ENCODE peak calls at places on chromosomes 6 and 20, in six cellular contexts. F is CD8-positive, alpha-beta T cell; X is HCT116; P is fibroblast of lung; I is heart right ventricle; S is stomach. H is an unnamed sample.

GRCh38 chr6:75993236-75994162 is 79.0 kb downstream of the IMPG1 start:
- DNase-seq in S (no peak), I (no peak), X (no peak), F (no peak), P (no peak), H (no peak)

GRCh38 chr6:108751851-108752732 is 96.1 kb upstream of the ARMC2 start:
- DNase-seq in F (no peak), X (no peak), S (no peak), I (no peak), P (no peak), H (no peak)

GRCh38 chr6:72425003-72425681 is 196.7 kb upstream of the KCNQ5 start:
- DNase-seq in P (peak; percentile 97), I (no peak), F (no peak), X (no peak), S (no peak), H (no peak)

GRCh38 chr6:134535831-134536230 is 217.9 kb upstream of the SGK1 start:
- DNase-seq in P (peak; percentile 28), S (no peak), I (no peak), X (no peak), F (no peak), H (no peak)

GRCh38 chr6:90496617-90497016 is 90.3 kb downstream of the MAP3K7 start:
- DNase-seq in P (no peak), I (no peak), S (no peak), F (no peak), X (no peak), H (no peak)

GRCh38 chr6:45741437-45742166 is 274.1 kb downstream of the CLIC5 start:
- DNase-seq in S (peak; percentile 32), P (peak; percentile 36), X (no peak), I (no peak), F (no peak), H (peak; percentile 44)

GRCh38 chr6:97594834-97595233 is 311.8 kb upstream of the MMS22L start:
- DNase-seq in F (no peak), S (no peak), I (peak; percentile 52), P (peak; percentile 83), X (no peak), H (no peak)

GRCh38 chr20:59948828-59949720 is 8.9 kb downstream of the FAM217B start:
- DNase-seq in I (peak; percentile 40), F (no peak), P (peak; percentile 43), X (peak; percentile 29), S (no peak), H (no peak)

GRCh38 chr20:31260326-31260932 is 3.0 kb downstream of the DEFB115 start:
- DNase-seq in S (no peak), P (no peak), F (no peak), X (peak; percentile 33), I (no peak), H (no peak)

GRCh38 chr6:98927534-98927933 is 20.2 kb downstream of the FBXL4 start:
- DNase-seq in F (no peak), P (no peak), S (peak; percentile 49), X (no peak), I (peak; percentile 11), H (no peak)

GRCh38 chr20:48273843-48274242 is 488.6 kb upstream of the SULF2 start:
- DNase-seq in P (no peak), I (no peak), X (no peak), S (no peak), F (no peak), H (no peak)

GRCh38 chr6:45419574-45420082 is 41.9 kb upstream of the SUPT3H start:
- DNase-seq in X (peak; percentile 65), S (peak; percentile 66), P (peak; percentile 64), F (peak; percentile 57), I (peak; percentile 40), H (no peak)

GRCh38 chr6:41475164-41475563 is 71.0 kb upstream of the FOXP4 start:
- DNase-seq in I (no peak), P (no peak), S (no peak), F (no peak), X (no peak), H (no peak)
- H3K27ac ChIP-seq in I (no peak overlapping the region), P (no peak overlapping the region), S (no peak overlapping the region), F (no peak overlapping the region), X (no peak overlapping the region), H (no peak overlapping the region)

GRCh38 chr20:41178904-41179432 is 41.6 kb downstream of the PLCG1 start:
- DNase-seq in P (peak; percentile 18), X (no peak), S (peak; percentile 24), F (no peak), I (peak; percentile 56), H (peak; percentile 74)

GRCh38 chr20:41179961-41180360 is 42.6 kb downstream of the PLCG1 start:
- DNase-seq in F (no peak), X (no peak), S (no peak), P (no peak), I (peak; percentile 4), H (no peak)

GRCh38 chr20:41176711-41177552 is 39.6 kb downstream of the PLCG1 start:
- DNase-seq in X (no peak), P (no peak), F (no peak), S (peak; percentile 21), I (no peak), H (no peak)

GRCh38 chr20:41177636-41178035 is 40.3 kb downstream of the PLCG1 start:
- DNase-seq in S (peak; percentile 22), I (peak; percentile 72), F (no peak), P (peak; percentile 94), X (peak; percentile 8), H (peak; percentile 52)

GRCh38 chr20:41178495-41178894 is 41.2 kb downstream of the PLCG1 start:
- DNase-seq in S (no peak), F (no peak), P (no peak), X (no peak), I (no peak), H (no peak)
- H3K27ac ChIP-seq in S (peak overlapping the region; percentile 47), F (no peak overlapping the region), P (no peak overlapping the region), X (no peak overlapping the region), I (peak overlapping the region; percentile 83), H (peak overlapping the region; percentile 81)

DNA sequence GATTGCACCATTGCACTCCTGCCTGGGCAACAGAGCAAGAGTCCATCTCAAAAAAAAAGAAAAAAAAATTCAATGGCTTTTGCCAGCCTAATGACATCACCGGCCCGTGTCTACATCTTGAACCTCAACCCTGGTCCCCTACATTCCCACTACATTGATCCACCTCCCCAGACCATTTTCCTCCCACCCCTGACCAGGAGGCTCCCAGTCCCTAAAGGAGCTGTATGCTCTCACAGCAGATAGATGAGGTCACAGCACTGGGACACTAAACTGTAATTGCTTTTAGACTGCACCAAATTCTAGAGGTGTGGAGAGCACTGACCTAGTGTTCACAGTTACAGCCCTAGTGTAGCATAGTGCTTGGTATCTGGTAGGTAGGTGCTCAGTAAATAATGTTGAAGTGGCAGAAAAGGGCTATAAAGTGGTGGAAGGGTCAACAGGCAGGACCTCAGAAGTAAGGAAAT is 10.7 kb downstream of the TGIF2 start:
- DNase-seq in F (no peak), X (no peak), P (no peak), I (no peak), S (no peak), H (no peak)
- H3K27ac ChIP-seq in F (no peak overlapping the region), X (no peak overlapping the region), P (no peak overlapping the region), I (no peak overlapping the region), S (no peak overlapping the region), H (no peak overlapping the region)

GRCh38 chr6:36692220-36692619 is 5.4 kb upstream of the RAB44 start:
- DNase-seq in P (no peak), S (peak; percentile 26), I (no peak), F (no peak), X (no peak), H (no peak)
- H3K27ac ChIP-seq in P (no peak overlapping the region), S (no peak overlapping the region), I (no peak overlapping the region), F (no peak overlapping the region), X (no peak overlapping the region), H (no peak overlapping the region)